ENCODE peak calls at places on chromosomes 2 and 18, in five cellular contexts. A is mesenchymal stem cell, N is H9, I is neuronal stem cell, S is H1. R is an unnamed sample.

GRCh38 chr2:189526936-189527654 is 53.5 kb downstream of the SLC40A1 start:
- DNase-seq in A (no peak), N (no peak), I (no peak), S (no peak), R (no peak)

GRCh38 chr2:204339212-204339715 is 206.0 kb upstream of the PARD3B start:
- DNase-seq in A (no peak), N (no peak), I (no peak), S (no peak), R (no peak)

GRCh38 chr2:3278521-3279218 is 98.9 kb downstream of the EIPR1 start:
- DNase-seq in A (no peak), N (peak; percentile 4), I (no peak), S (no peak), R (no peak)

GRCh38 chr2:58834404-58834803 is 593.3 kb upstream of the FANCL start:
- DNase-seq in A (peak; percentile 45), N (peak; percentile 64), I (peak; percentile 71), S (peak; percentile 77), R (peak; percentile 57)

GRCh38 chr2:86274918-86275275 is 62.5 kb downstream of the REEP1 start:
- DNase-seq in A (peak; percentile 22), N (no peak), I (no peak), S (no peak), R (peak; percentile 63)

GRCh38 chr2:43636616-43637015 is 444 bp upstream of the PLEKHH2 start:
- DNase-seq in A (no peak), N (no peak), I (no peak), S (no peak), R (no peak)

GRCh38 chr18:7514796-7515440 is 52.2 kb upstream of the PTPRM start:
- DNase-seq in A (no peak), N (peak; percentile 38), I (peak; percentile 15), S (peak; percentile 56), R (no peak)

GRCh38 chr18:62763101-62763521 is 47.8 kb downstream of the PHLPP1 start:
- DNase-seq in A (no peak), N (no peak), I (no peak), S (no peak), R (peak; percentile 68)

GRCh38 chr2:7020939-7021470 is 103.8 kb downstream of the RNF144A start:
- DNase-seq in A (no peak), N (peak; percentile 6), I (no peak), S (no peak), R (no peak)

GRCh38 chr2:112782234-112782799 is 2.0 kb downstream of the IL1A start:
- DNase-seq in A (no peak), N (no peak), I (no peak), S (no peak), R (no peak)

GRCh38 chr2:151060334-151060733 is 201.3 kb downstream of the RBM43 start:
- DNase-seq in A (no peak), N (no peak), I (no peak), S (no peak), R (no peak)

GRCh38 chr2:67516899-67517530 is 119.9 kb downstream of the ETAA1 start:
- DNase-seq in A (peak; percentile 70), N (no peak), I (no peak), S (no peak), R (no peak)

GRCh38 chr2:182867411-182868048 is 1.1 kb upstream of the FRZB start:
- DNase-seq in A (no peak), N (no peak), I (peak; percentile 39), S (no peak), R (no peak)

GRCh38 chr18:44920441-44920840 is 239.8 kb downstream of the SETBP1 start:
- DNase-seq in A (no peak), N (no peak), I (no peak), S (no peak), R (no peak)

GRCh38 chr18:79451237-79452125 is 55.8 kb downstream of the NFATC1 start:
- DNase-seq in A (no peak), N (no peak), I (no peak), S (no peak), R (no peak)

GRCh38 chr2:117190856-117191255 is 623.6 kb upstream of the DDX18 start:
- DNase-seq in A (no peak), N (no peak), I (no peak), S (no peak), R (no peak)

GRCh38 chr2:128441341-128442052 is 122.8 kb upstream of the HS6ST1 start:
- DNase-seq in A (no peak), N (no peak), I (no peak), S (peak; percentile 45), R (no peak)

GRCh38 chr18:3458952-3459853 is 9.2 kb downstream of the TGIF1 start:
- DNase-seq in A (peak; percentile 65), N (no peak), I (no peak), S (no peak), R (no peak)

GRCh38 chr2:16038586-16038985 is 98.2 kb downstream of the MYCN start:
- DNase-seq in A (no peak), N (no peak), I (no peak), S (no peak), R (no peak)

GRCh38 chr18:67513285-67513684 is 3.2 kb downstream of the DSEL start:
- DNase-seq in A (no peak), N (no peak), I (no peak), S (no peak), R (no peak)

GRCh38 chr2:177579486-177580036 is 187.0 kb downstream of the AGPS start:
- DNase-seq in A (no peak), N (no peak), I (no peak), S (no peak), R (no peak)

GRCh38 chr2:192585418-192585817 is 390.7 kb upstream of the TMEFF2 start:
- DNase-seq in A (no peak), N (no peak), I (no peak), S (no peak), R (no peak)
- H2BK12ac ChIP-seq in A (no peak overlapping the region), N (no peak overlapping the region), I (no peak overlapping the region), S (no peak overlapping the region), R (no peak overlapping the region)

GRCh38 chr2:133490412-133490958 is 77.8 kb downstream of the NCKAP5 start:
- DNase-seq in A (no peak), N (no peak), I (no peak), S (no peak), R (no peak)
- H3K18ac ChIP-seq in A (no peak overlapping the region), N (no peak overlapping the region), I (no peak overlapping the region), S (no peak overlapping the region), R (no peak overlapping the region)

GRCh38 chr2:135636982-135637381 is 104.7 kb upstream of the UBXN4 start:
- DNase-seq in A (no peak), N (no peak), I (no peak), S (no peak), R (no peak)
- H2BK12ac ChIP-seq in A (no peak overlapping the region), N (no peak overlapping the region), I (no peak overlapping the region), S (no peak overlapping the region), R (no peak overlapping the region)

GRCh38 chr2:65856423-65856822 is 424.0 kb upstream of the SPRED2 start:
- DNase-seq in A (no peak), N (no peak), I (no peak), S (no peak), R (no peak)

GRCh38 chr2:65845442-65846182 is 413.2 kb upstream of the SPRED2 start:
- DNase-seq in A (no peak), N (no peak), I (no peak), S (no peak), R (no peak)

GRCh38 chr2:65846984-65847383 is 414.6 kb upstream of the SPRED2 start:
- DNase-seq in A (no peak), N (no peak), I (no peak), S (no peak), R (no peak)

DNA sequence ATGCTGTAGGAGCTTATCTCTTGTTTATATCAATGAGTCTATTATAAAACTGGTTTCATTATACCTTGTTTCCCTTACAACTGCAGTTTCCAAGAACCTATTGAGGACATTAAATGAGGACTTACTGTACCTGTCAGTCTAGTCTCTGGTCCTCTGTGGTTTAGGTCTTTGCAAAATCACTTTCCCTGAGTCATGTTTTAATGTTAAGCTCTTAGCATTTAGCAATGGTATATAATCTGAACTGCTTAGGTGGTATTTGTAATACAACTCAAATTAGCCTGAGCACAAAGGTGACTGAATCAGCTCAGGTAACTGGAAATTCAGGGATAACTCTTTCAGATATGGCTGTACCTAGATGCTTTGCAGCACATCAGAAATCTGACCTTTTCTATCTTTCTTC is 418.3 kb upstream of the SPRED2 start:
- DNase-seq in A (no peak), N (no peak), I (no peak), S (no peak), R (no peak)
- H3K18ac ChIP-seq in A (no peak overlapping the region), N (no peak overlapping the region), I (no peak overlapping the region), S (no peak overlapping the region), R (no peak overlapping the region)

GRCh38 chr2:186949716-186950256 is 100.8 kb upstream of the ZSWIM2 start:
- DNase-seq in A (no peak), N (no peak), I (no peak), S (peak; percentile 11), R (no peak)

GRCh38 chr2:186947516-186947915 is 98.5 kb upstream of the ZSWIM2 start:
- DNase-seq in A (no peak), N (no peak), I (no peak), S (no peak), R (no peak)

GRCh38 chr2:186950694-186951093 is 101.7 kb upstream of the ZSWIM2 start:
- DNase-seq in A (peak; percentile 83), N (no peak), I (no peak), S (peak; percentile 20), R (no peak)

GRCh38 chr2:186941853-186942252 is 92.9 kb upstream of the ZSWIM2 start:
- DNase-seq in A (no peak), N (no peak), I (no peak), S (no peak), R (no peak)

DNA sequence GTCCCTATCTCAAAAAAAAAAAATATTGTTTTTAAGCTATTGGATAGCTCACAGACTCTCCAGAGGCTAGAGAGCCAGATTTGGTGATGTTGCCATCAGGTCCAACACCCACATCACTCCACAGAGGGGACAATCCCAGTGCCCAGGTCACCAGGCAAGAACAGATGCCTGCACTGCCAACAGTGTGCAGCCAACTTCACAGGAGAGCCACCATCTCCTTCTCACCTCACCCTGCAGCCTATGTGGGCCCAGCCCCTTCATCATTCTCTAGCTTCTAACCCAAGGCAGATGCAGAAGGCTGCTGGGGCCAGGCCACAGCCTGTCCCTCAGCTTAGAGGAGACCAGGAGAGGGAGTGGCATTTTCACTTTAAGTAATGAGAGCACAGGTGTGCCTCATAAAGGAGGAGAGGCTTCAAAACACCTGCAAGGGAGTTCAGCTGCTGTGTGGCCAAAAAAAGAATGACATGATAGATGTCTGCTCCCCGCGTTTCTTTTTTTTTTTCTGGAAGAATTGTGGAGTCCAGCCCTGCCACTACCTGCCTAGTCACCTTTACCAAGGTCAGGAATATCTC is 98.0 kb upstream of the ZSWIM2 start:
- DNase-seq in A (no peak), N (no peak), I (no peak), S (peak; percentile 34), R (no peak)
- H2BK12ac ChIP-seq in A (no peak overlapping the region), N (no peak overlapping the region), I (no peak overlapping the region), S (no peak overlapping the region), R (no peak overlapping the region)

DNA sequence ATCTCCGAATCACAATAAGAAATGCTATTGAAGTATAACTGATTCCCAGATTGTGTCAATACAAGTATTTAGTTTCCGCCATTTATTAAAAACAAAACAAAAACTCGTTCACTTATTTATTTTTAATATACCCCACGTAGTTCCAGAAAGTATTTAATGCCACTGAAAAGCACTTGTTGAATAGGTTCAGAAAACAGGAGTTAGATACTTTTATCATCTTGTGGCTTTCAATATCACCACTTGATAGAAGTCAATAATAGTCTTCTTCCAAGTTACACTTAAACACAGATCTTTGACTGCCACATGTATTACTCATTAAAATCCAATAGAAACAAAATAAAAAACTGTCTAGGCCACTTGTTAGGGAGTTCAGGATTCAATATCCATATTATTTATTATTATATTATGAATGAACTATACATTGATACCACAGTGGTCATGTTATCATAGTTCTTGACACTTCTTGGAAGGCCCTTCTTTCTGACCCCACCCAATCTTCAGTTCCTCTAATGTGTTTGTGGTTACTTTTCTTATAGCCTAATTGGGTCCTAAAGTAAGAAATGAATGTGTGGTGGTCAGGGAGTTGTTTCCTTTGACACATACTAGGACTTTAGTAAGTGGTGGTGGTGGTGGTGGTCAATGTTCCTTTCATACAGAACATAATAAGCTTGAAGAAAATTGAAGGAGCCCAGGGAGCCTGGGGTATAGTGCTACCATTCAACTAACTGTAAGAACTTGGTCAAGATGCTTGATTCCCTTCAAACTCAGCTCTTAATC is 221.3 kb upstream of the ITGA4 start:
- DNase-seq in A (no peak), N (no peak), I (no peak), S (no peak), R (no peak)
- H3K18ac ChIP-seq in A (no peak overlapping the region), N (no peak overlapping the region), I (no peak overlapping the region), S (no peak overlapping the region), R (no peak overlapping the region)

R was measured in trophoblast cell.